ENCODE peak calls at places on chromosomes 13 and 19, in four cellular contexts. M is H54, R is GM12892, Q is IMR-90. C is an unnamed sample.

GRCh38 chr13:112874751-112875300 is 94.2 kb upstream of the MCF2L start:
- DNase-seq in M (no peak), R (no peak), Q (no peak), C (no peak)

GRCh38 chr13:53191091-53191490 is 162.5 kb downstream of the OLFM4 start:
- DNase-seq in M (peak; percentile 33), R (no peak), Q (peak; percentile 11), C (no peak)

GRCh38 chr19:55460670-55461258 is 678 bp downstream of the ISOC2 start:
- DNase-seq in M (no peak), R (no peak), Q (peak; percentile 74), C (no peak)

GRCh38 chr19:41149831-41150230 is 35.6 kb downstream of the CYP2F1 start:
- DNase-seq in M (no peak), R (no peak), Q (no peak), C (no peak)

GRCh38 chr19:33631628-33631995 is 9.9 kb downstream of the CHST8 start:
- DNase-seq in M (no peak), R (no peak), Q (no peak), C (no peak)

GRCh38 chr19:50693064-50693975 is 26.3 kb downstream of the SHANK1 start:
- DNase-seq in M (no peak), R (no peak), Q (no peak), C (no peak)

GRCh38 chr19:52679598-52679997 is 41.4 kb upstream of the ZNF83 start:
- DNase-seq in M (no peak), R (no peak), Q (no peak), C (no peak)

GRCh38 chr19:13118424-13119193 is 545 bp downstream of the NACC1 start:
- DNase-seq in M (no peak), R (peak; percentile 73), Q (peak; percentile 31), C (no peak)

GRCh38 chr19:43726736-43727592 is 11.1 kb downstream of the IRGC start:
- DNase-seq in M (no peak), R (no peak), Q (no peak), C (no peak)

GRCh38 chr19:35331551-35332214 is 2.7 kb downstream of the CD22 start:
- DNase-seq in M (no peak), R (no peak), Q (no peak), C (no peak)

GRCh38 chr13:36297600-36298338 is at the start of gene CCDC169:
- DNase-seq in M (peak; percentile 39), R (peak; percentile 2), Q (peak; percentile 51), C (no peak)
- TF ChIP-seq POLR2A in M (peak; percentile 78), R (no peak), Q (no peak), C (no peak)

GRCh38 chr13:71285700-71286099 is 581.3 kb downstream of the DACH1 start:
- DNase-seq in M (no peak), R (no peak), Q (no peak), C (no peak)

GRCh38 chr13:71290963-71291937 is 575.8 kb downstream of the DACH1 start:
- DNase-seq in M (no peak), R (no peak), Q (peak; percentile 1), C (no peak)
- TF ChIP-seq POLR2A in M (no peak), R (no peak), Q (no peak), C (no peak)

GRCh38 chr13:28138012-28138755 is at the start of gene PAN3:
- DNase-seq in M (peak; percentile 49), R (peak; percentile 68), Q (peak; percentile 89), C (no peak)
- TF ChIP-seq POLR2A in M (peak; percentile 67), R (peak; percentile 84), Q (peak; percentile 77), C (no peak)

DNA sequence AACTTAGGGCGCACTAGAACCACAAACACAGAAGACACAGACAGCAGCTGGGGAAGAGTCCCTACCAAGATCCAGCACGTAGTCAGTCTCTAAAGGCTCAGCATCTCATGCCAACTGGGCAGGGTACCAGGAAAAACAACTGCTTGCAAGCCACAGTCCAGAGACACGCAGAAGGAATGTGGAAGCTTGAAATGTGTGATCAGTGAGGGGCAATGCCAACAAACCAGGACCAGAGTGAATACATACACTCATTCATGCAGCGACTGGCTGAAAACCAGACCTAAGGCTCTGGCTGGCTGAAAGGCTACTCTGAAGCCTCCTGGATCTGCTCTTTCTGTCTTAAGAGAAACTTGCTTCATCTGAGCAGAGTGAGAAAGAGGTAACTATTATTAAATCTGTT is 1484.8 kb downstream of the EFNB2 start:
- DNase-seq in M (no peak), R (no peak), Q (peak; percentile 4), C (no peak)
- TF ChIP-seq POLR2A in M (no peak), R (no peak), Q (no peak), C (no peak)

GRCh38 chr19:42279902-42280760 is 11.1 kb downstream of the CIC start:
- DNase-seq in M (peak; percentile 99), R (peak; percentile 99), Q (peak; percentile 83), C (no peak)

GRCh38 chr19:42276284-42276683 is 7.2 kb downstream of the CIC start:
- DNase-seq in M (no peak), R (no peak), Q (no peak), C (no peak)

GRCh38 chr19:42279148-42279901 is 10.3 kb downstream of the CIC start:
- DNase-seq in M (no peak), R (no peak), Q (no peak), C (no peak)

GRCh38 chr19:42276821-42277220 is 7.8 kb downstream of the CIC start:
- DNase-seq in M (no peak), R (no peak), Q (no peak), C (no peak)

GRCh38 chr19:42277821-42278809 is 9.1 kb downstream of the CIC start:
- DNase-seq in M (peak; percentile 82), R (no peak), Q (no peak), C (no peak)
- TF ChIP-seq POLR2A in M (no peak), R (peak; percentile 24), Q (no peak), C (no peak)

DNA sequence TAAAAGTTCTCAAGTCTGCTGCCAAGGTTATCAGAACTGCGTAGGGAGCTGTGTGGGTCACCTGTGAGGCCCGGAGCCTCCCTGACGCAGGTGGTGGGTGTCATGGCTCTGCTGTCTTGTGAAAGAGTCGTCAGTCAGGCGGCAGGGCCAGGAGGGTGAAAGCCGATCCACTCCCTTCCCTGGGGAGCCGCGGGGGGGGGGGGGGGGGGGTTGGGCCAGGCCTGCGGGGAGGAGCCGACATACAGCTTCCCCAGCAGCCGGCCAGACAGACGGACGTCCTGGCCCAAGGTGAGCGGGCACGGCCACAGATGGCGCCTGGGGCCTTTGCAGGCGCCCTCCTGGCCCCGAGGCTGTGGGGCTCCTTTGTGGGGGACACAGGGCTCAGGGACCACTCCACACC is 12.4 kb downstream of the SBNO2 start:
- DNase-seq in M (peak; percentile 76), R (no peak), Q (peak; percentile 32), C (no peak)
- TF ChIP-seq POLR2A in M (no peak), R (no peak), Q (no peak), C (no peak)

C was measured in vagina.